ENCODE peak calls at places on chromosome 13, in ten cellular contexts. F is neural progenitor cell, E is breast epithelium, T is ascending aorta, W is tibial nerve, R is AG04449, S is HFF-Myc, Y is H9, N is A549, Z is BJ. G is an unnamed sample.

GRCh38 chr13:29845440-29846056 is 4.9 kb downstream of the UBL3 start:
- DNase-seq in E (no peak), S (no peak), W (no peak), F (no peak), N (peak), T (no peak), Z (no peak), R (no peak), Y (no peak), G (no peak)

GRCh38 chr13:99227909-99228688 is 27.4 kb downstream of the UBAC2 start:
- DNase-seq in T (no peak), R (no peak), Z (no peak), W (no peak), Y (no peak), F (no peak), S (no peak), E (no peak), N (no peak), G (no peak)

GRCh38 chr13:68988176-68988575 is 1119.5 kb upstream of the ATXN8OS start:
- DNase-seq in R (no peak), W (no peak), F (no peak), E (no peak), Z (no peak), S (no peak), Y (no peak), N (no peak), T (no peak), G (no peak)

GRCh38 chr13:41107584-41108014 is 25.0 kb downstream of the KBTBD6 start:
- DNase-seq in T (no peak), S (no peak), R (no peak), W (no peak), N (no peak), Z (no peak), Y (peak), F (peak), E (no peak), G (peak)

GRCh38 chr13:97953376-97953970 is at the start of gene IPO5:
- DNase-seq in N (no peak), Y (no peak), R (no peak), T (no peak), S (no peak), W (no peak), F (no peak), Z (no peak), E (no peak), G (no peak)

GRCh38 chr13:39284801-39285388 is 246.6 kb downstream of the NHLRC3 start:
- DNase-seq in S (no peak), R (no peak), F (peak), T (no peak), Z (no peak), N (no peak), E (no peak), W (no peak), Y (peak), G (no peak)

GRCh38 chr13:99496322-99497142 is 4.7 kb upstream of the TM9SF2 start:
- DNase-seq in E (no peak), Y (peak), N (peak), T (peak), R (no peak), S (no peak), F (no peak), Z (no peak), W (peak), G (no peak)

GRCh38 chr13:90447735-90448103 is 899.8 kb upstream of the MIR17HG start:
- DNase-seq in S (peak), Y (no peak), R (peak), F (peak), N (peak), Z (peak), E (no peak), T (no peak), W (no peak), G (no peak)

GRCh38 chr13:69545500-69546025 is 562.1 kb upstream of the ATXN8OS start:
- DNase-seq in Y (no peak), F (no peak), E (no peak), R (no peak), T (no peak), W (no peak), Z (no peak), N (no peak), S (no peak), G (no peak)

GRCh38 chr13:51158365-51158764 is 47.3 kb upstream of the C13orf42 start:
- DNase-seq in E (no peak), Y (peak), S (no peak), W (no peak), F (no peak), N (peak), Z (no peak), R (no peak), T (no peak), G (no peak)

GRCh38 chr13:95540848-95541247 is 11.7 kb upstream of the CLDN10 start:
- DNase-seq in E (no peak), Z (no peak), Y (no peak), F (no peak), T (no peak), N (no peak), S (no peak), R (no peak), W (no peak), G (no peak)

GRCh38 chr13:46554971-46555370 is 2.0 kb downstream of the LRCH1 start:
- DNase-seq in E (no peak), R (no peak), T (no peak), F (no peak), N (no peak), W (no peak), Z (no peak), Y (no peak), S (no peak), G (no peak)

GRCh38 chr13:39296193-39296592 is 257.9 kb downstream of the NHLRC3 start:
- DNase-seq in Y (no peak), Z (no peak), W (no peak), T (no peak), N (no peak), E (no peak), R (no peak), F (no peak), S (no peak), G (no peak)

GRCh38 chr13:40920826-40921225 is 98.3 kb downstream of the ELF1 start:
- DNase-seq in R (no peak), Y (no peak), S (no peak), Z (no peak), N (no peak), E (no peak), W (no peak), F (no peak), T (no peak), G (no peak)

GRCh38 chr13:112812306-112813034 is 122.6 kb downstream of the ATP11A start:
- DNase-seq in R (no peak), Z (no peak), S (no peak), E (no peak), W (no peak), T (no peak), F (no peak), Y (no peak), N (no peak), G (peak)

GRCh38 chr13:71632721-71633120 is 234.3 kb downstream of the DACH1 start:
- DNase-seq in Z (no peak), E (no peak), T (no peak), W (no peak), N (no peak), R (no peak), S (no peak), Y (no peak), F (no peak), G (no peak)

GRCh38 chr13:98254541-98254940 is 77.5 kb upstream of the RNF113B start:
- DNase-seq in T (no peak), E (no peak), Y (no peak), S (peak), W (no peak), N (no peak), Z (peak), F (no peak), R (peak), G (no peak)

GRCh38 chr13:58300224-58300623 is 668.7 kb downstream of the PCDH17 start:
- DNase-seq in S (no peak), W (no peak), F (no peak), E (no peak), N (no peak), Y (no peak), R (no peak), Z (no peak), T (no peak), G (no peak)

GRCh38 chr13:96034662-96035061 is 18.5 kb downstream of the UGGT2 start:
- DNase-seq in T (no peak), S (no peak), E (no peak), N (no peak), Z (no peak), R (no peak), F (no peak), Y (no peak), W (no peak), G (no peak)

GRCh38 chr13:91805605-91806004 is 407.2 kb downstream of the GPC5 start:
- DNase-seq in W (no peak), Y (no peak), Z (no peak), S (no peak), F (no peak), E (no peak), N (no peak), R (no peak), T (no peak), G (no peak)

GRCh38 chr13:73894995-73895571 is 239.1 kb downstream of the KLF12 start:
- DNase-seq in N (no peak), S (no peak), R (no peak), Y (no peak), F (no peak), E (no peak), T (no peak), W (no peak), Z (no peak), G (no peak)

GRCh38 chr13:49995535-49996165 is 1.2 kb upstream of the TRIM13 start:
- DNase-seq in Y (no peak), N (no peak), T (no peak), E (no peak), R (no peak), W (no peak), S (no peak), F (no peak), Z (no peak), G (no peak)

GRCh38 chr13:52158629-52159158 is 703 bp downstream of the NEK3 start:
- DNase-seq in Z (no peak), E (no peak), S (no peak), R (no peak), T (no peak), Y (no peak), N (peak), W (peak), F (no peak), G (no peak)

GRCh38 chr13:29774830-29775229 is 75.6 kb downstream of the UBL3 start:
- DNase-seq in F (no peak), Y (no peak), W (no peak), E (no peak), N (no peak), S (no peak), T (no peak), R (no peak), Z (no peak), G (no peak)

GRCh38 chr13:85586422-85586831 is 212.8 kb downstream of the SLITRK6 start:
- DNase-seq in Y (no peak), N (peak), R (no peak), W (no peak), S (peak), E (no peak), F (no peak), Z (peak), T (no peak), G (no peak)

GRCh38 chr13:50334092-50334778 is 319.0 kb downstream of the KCNRG start:
- DNase-seq in S (no peak), T (no peak), Y (no peak), Z (no peak), W (no peak), E (no peak), N (no peak), R (no peak), F (no peak), G (no peak)

GRCh38 chr13:98468352-98468751 is 108.6 kb downstream of the STK24 start:
- DNase-seq in R (no peak), W (no peak), Z (no peak), T (no peak), F (no peak), E (no peak), Y (no peak), S (no peak), N (no peak), G (no peak)

GRCh38 chr13:107554355-107554905 is 660.9 kb downstream of the LIG4 start:
- DNase-seq in F (no peak), Z (no peak), W (no peak), R (no peak), Y (no peak), T (no peak), S (no peak), N (no peak), E (no peak), G (peak)

GRCh38 chr13:34462843-34463242 is 479.2 kb upstream of the NBEA start:
- DNase-seq in Z (peak), R (no peak), W (no peak), S (no peak), T (peak), N (peak), E (no peak), F (no peak), Y (no peak), G (no peak)

GRCh38 chr13:33496336-33496735 is 210.8 kb upstream of the STARD13 start:
- DNase-seq in E (no peak), S (no peak), Z (no peak), R (no peak), T (no peak), W (no peak), N (no peak), F (no peak), Y (no peak), G (no peak)

GRCh38 chr13:111668451-111668850 is 348.0 kb downstream of the TEX29 start:
- DNase-seq in W (peak), F (no peak), Z (no peak), Y (peak), R (no peak), S (no peak), T (no peak), N (no peak), E (no peak), G (no peak)

DNA sequence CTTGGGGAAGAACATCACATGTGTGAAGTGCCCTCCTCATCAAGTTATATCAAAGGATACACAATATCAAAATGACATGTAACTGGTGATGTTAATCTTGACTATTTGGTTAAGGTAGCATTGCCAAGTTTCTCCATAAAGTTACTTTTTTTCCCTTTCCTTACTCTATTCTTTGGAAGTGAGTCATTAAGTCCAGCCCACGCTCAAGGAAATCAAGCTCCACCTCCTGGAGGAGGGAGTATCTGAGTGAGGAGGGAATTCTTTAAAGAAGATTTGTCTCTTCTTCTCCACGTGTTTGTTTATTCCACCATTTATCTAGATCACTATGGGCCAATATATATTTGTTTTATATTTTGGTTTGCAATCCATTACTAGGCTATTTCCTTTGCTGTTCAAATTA is 33.6 kb upstream of the FNDC3A start:
- DNase-seq in W (no peak), E (no peak), Z (no peak), T (no peak), N (no peak), S (peak), R (no peak), F (no peak), Y (no peak), G (no peak)
- TF ChIP-seq CTCF in W (no peak), E (no peak), Z (no peak), T (no peak), N (no peak), S (no peak), R (no peak), F (no peak), Y (no peak), G (no peak)

GRCh38 chr13:31964168-31964567 is 67.4 kb upstream of the FRY start:
- DNase-seq in S (no peak), T (no peak), Z (no peak), Y (no peak), R (no peak), N (no peak), F (no peak), W (no peak), E (no peak), G (no peak)
- TF ChIP-seq CTCF in S (no peak), T (no peak), Z (no peak), Y (no peak), R (no peak), N (no peak), F (no peak), W (no peak), E (no peak), G (no peak)

GRCh38 chr13:44046428-44046827 is 166.7 kb downstream of the LACC1 start:
- DNase-seq in W (no peak), T (no peak), Z (no peak), F (no peak), E (no peak), N (no peak), S (no peak), Y (no peak), R (no peak), G (no peak)

GRCh38 chr13:44051405-44051804 is 171.7 kb downstream of the LACC1 start:
- DNase-seq in R (no peak), Y (no peak), W (no peak), Z (no peak), N (no peak), S (no peak), F (no peak), T (no peak), E (no peak), G (no peak)

GRCh38 chr13:44050450-44051063 is 170.9 kb downstream of the LACC1 start:
- DNase-seq in T (no peak), F (no peak), R (no peak), N (peak), E (no peak), Y (no peak), W (peak), Z (no peak), S (no peak), G (no peak)

GRCh38 chr13:44049546-44049945 is 169.8 kb downstream of the LACC1 start:
- DNase-seq in R (no peak), Z (no peak), T (no peak), Y (no peak), N (no peak), W (no peak), S (no peak), E (no peak), F (no peak), G (no peak)

DNA sequence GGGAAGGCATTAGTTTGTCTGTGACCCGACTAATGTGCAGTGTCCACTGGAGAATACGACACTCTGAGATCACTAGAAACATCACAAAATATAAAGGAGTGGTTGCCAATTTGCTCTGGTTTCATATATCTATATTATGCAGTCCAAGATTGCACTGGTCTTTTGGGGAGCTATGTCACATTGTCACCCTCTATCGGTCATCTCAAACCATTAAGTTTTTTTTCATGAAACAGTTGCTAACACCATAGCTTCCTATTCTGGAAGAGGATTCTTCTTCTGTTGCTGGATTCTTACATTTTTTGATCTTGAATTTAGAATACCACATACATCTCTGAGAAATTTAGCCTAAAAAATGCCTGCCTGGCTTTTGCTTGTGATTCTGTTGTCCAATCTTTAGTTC is 168.6 kb downstream of the LACC1 start:
- DNase-seq in E (no peak), Y (no peak), W (no peak), Z (no peak), T (no peak), R (no peak), F (no peak), S (no peak), N (no peak), G (no peak)
- TF ChIP-seq CTCF in E (no peak), Y (peak), W (no peak), Z (no peak), T (no peak), R (no peak), F (no peak), S (no peak), N (peak), G (no peak)

GRCh38 chr13:78806457-78806856 is 147.5 kb upstream of the OBI1 start:
- DNase-seq in Y (no peak), N (peak), R (no peak), T (no peak), F (peak), S (no peak), W (no peak), Z (no peak), E (no peak), G (no peak)
- TF ChIP-seq CTCF in Y (peak), N (no peak), R (no peak), T (no peak), F (peak), S (no peak), W (peak), Z (peak), E (no peak), G (peak)

GRCh38 chr13:26992951-26993490 is 178.6 kb downstream of the USP12 start:
- DNase-seq in T (peak), F (no peak), W (no peak), Z (no peak), Y (no peak), S (no peak), N (no peak), R (no peak), E (no peak), G (no peak)
- TF ChIP-seq CTCF in T (no peak), F (no peak), W (no peak), Z (no peak), Y (no peak), S (no peak), N (no peak), R (no peak), E (no peak), G (no peak)

GRCh38 chr13:23468811-23469210 is 35.3 kb upstream of the SACS start:
- DNase-seq in N (no peak), T (no peak), E (no peak), F (no peak), Y (no peak), R (no peak), Z (no peak), W (no peak), S (no peak), G (no peak)

GRCh38 chr13:23467932-23468278 is 34.4 kb upstream of the SACS start:
- DNase-seq in N (no peak), S (no peak), Z (no peak), R (no peak), W (no peak), E (no peak), Y (no peak), F (no peak), T (no peak), G (no peak)

GRCh38 chr13:23466144-23467002 is 32.9 kb upstream of the SACS start:
- DNase-seq in N (peak), E (peak), F (peak), S (peak), Z (no peak), W (peak), T (peak), Y (peak), R (no peak), G (peak)

GRCh38 chr13:23469901-23470525 is 36.5 kb upstream of the SACS start:
- DNase-seq in T (no peak), N (peak), F (peak), R (peak), Y (no peak), E (no peak), Z (peak), S (peak), W (no peak), G (no peak)

GRCh38 chr13:23467048-23467931 is 33.8 kb upstream of the SACS start:
- DNase-seq in W (no peak), F (peak), T (no peak), R (no peak), S (peak), Z (peak), E (no peak), N (no peak), Y (no peak), G (peak)
- TF ChIP-seq CTCF in W (no peak), F (no peak), T (no peak), R (no peak), S (no peak), Z (no peak), E (no peak), N (no peak), Y (no peak), G (no peak)

DNA sequence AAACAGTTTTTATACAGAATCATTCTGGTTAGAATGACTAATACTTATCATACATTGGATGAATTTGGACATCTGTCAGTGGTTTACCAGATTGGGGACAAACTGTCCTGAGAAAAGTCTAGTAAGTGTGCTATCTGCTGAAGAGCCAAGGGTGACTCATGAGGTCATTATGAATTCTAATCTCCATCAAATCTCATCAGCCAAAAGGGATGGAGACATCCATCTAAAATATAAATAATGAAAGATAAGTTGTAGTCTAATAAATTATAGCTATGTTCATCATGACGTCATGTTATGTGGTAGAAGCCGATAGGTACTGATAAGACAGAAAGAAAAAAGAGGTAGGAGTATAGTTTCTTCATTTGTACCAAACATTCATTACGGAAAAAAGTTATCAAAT is 804.4 kb downstream of the PCDH9 start:
- DNase-seq in Z (no peak), F (no peak), T (no peak), S (no peak), W (no peak), Y (no peak), N (no peak), E (no peak), R (no peak), G (no peak)
- TF ChIP-seq CTCF in Z (no peak), F (no peak), T (no peak), S (no peak), W (no peak), Y (no peak), N (no peak), E (no peak), R (no peak), G (no peak)

DNA sequence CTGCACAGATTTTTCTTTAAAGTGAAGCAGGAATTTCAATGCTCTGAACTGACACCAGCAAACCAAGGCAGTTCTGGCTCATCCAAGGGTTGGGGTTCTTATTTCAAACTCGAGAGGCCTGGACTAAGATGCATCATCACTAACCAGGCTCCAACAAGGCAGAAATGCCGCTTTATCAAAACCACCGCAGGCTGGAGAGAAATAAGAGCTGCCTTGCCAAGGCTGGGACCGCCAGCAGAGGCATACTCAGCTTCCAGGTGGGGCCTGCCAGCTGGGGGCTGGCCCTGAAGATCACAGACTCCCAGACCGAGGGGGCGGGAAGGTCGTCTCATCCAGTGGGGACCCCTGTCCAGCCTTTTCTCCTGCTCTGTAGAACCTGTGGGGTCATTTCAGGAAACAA is 37.4 kb upstream of the GAS6 start:
- DNase-seq in N (no peak), E (peak), Y (no peak), F (no peak), S (no peak), T (peak), R (no peak), Z (no peak), W (no peak), G (no peak)
- TF ChIP-seq CTCF in N (no peak), E (no peak), Y (no peak), F (no peak), S (no peak), T (no peak), R (no peak), Z (no peak), W (no peak), G (no peak)

G was measured in glutamatergic neuron.